ENCODE peak calls at places on chromosomes 13 and 19, in eight cellular contexts. Z, P, S, F, M, B, N and L are unnamed samples.

GRCh38 chr19:19627716-19628498 is at the start of gene LPAR2:
- DNase-seq in Z (no peak), P (peak; percentile 67), S (no peak), F (no peak), M (peak; percentile 89), B (no peak), N (no peak), L (no peak)

GRCh38 chr13:30715357-30715756 is 20.0 kb upstream of the ALOX5AP start:
- DNase-seq in Z (no peak), P (no peak), S (no peak), F (no peak), M (peak; percentile 14), B (no peak), N (no peak), L (no peak)

GRCh38 chr19:28887920-28888618 is 324.9 kb downstream of the UQCRFS1 start:
- DNase-seq in Z (no peak), P (no peak), S (no peak), F (no peak), M (peak; percentile 80), B (no peak), N (no peak), L (no peak)

GRCh38 chr13:99375806-99376080 is 68.5 kb upstream of the GPR183 start:
- DNase-seq in Z (no peak), P (no peak), S (no peak), F (no peak), M (no peak), B (no peak), N (no peak), L (no peak)

GRCh38 chr13:50969691-50970090 is 60.1 kb downstream of the RNASEH2B start:
- DNase-seq in Z (no peak), P (no peak), S (no peak), F (no peak), M (peak; percentile 82), B (no peak), N (no peak), L (no peak)

GRCh38 chr13:88188986-88189385 is 517.8 kb downstream of the SLITRK5 start:
- DNase-seq in Z (no peak), P (no peak), S (no peak), F (no peak), M (no peak), B (no peak), N (no peak), L (no peak)

GRCh38 chr13:63741029-63741813 is 2325.6 kb upstream of the PCDH20 start:
- DNase-seq in Z (peak; percentile 52), P (no peak), S (no peak), F (no peak), M (no peak), B (no peak), N (no peak), L (no peak)

GRCh38 chr19:53492153-53492552 is 24.6 kb downstream of the ZNF813 start:
- DNase-seq in Z (no peak), P (no peak), S (no peak), F (no peak), M (no peak), B (no peak), N (no peak), L (no peak)

GRCh38 chr19:45643024-45643926 is 4.1 kb upstream of the EML2 start:
- DNase-seq in Z (peak; percentile 86), P (peak; percentile 88), S (peak; percentile 75), F (peak; percentile 83), M (peak; percentile 99), B (no peak), N (peak; percentile 87), L (peak; percentile 93)

GRCh38 chr13:48412881-48413351 is at the start of gene LPAR6:
- DNase-seq in Z (no peak), P (no peak), S (no peak), F (no peak), M (peak; percentile 55), B (no peak), N (peak; percentile 39), L (no peak)

GRCh38 chr19:48194041-48194871 is 23.8 kb downstream of the ZSWIM9 start:
- DNase-seq in Z (peak; percentile 57), P (no peak), S (no peak), F (no peak), M (peak; percentile 75), B (no peak), N (no peak), L (no peak)

GRCh38 chr13:79646880-79647279 is 165.9 kb downstream of the NDFIP2 start:
- DNase-seq in Z (no peak), P (no peak), S (no peak), F (no peak), M (no peak), B (no peak), N (no peak), L (no peak)

GRCh38 chr13:68608147-68608546 is 1378.0 kb upstream of the PCDH9 start:
- DNase-seq in Z (no peak), P (no peak), S (no peak), F (no peak), M (no peak), B (no peak), N (no peak), L (no peak)

GRCh38 chr13:64718116-64718515 is 2512.0 kb downstream of the PCDH9 start:
- DNase-seq in Z (no peak), P (no peak), S (no peak), F (no peak), M (no peak), B (no peak), N (no peak), L (no peak)

GRCh38 chr13:110209950-110210603 is 96.9 kb downstream of the COL4A1 start:
- DNase-seq in Z (no peak), P (no peak), S (no peak), F (no peak), M (no peak), B (no peak), N (no peak), L (no peak)

GRCh38 chr13:104750377-104750776 is 1684.2 kb upstream of the SLC10A2 start:
- DNase-seq in Z (no peak), P (no peak), S (no peak), F (no peak), M (no peak), B (no peak), N (no peak), L (no peak)

GRCh38 chr19:49491030-49491803 is 3.8 kb downstream of the RPL13A start:
- DNase-seq in Z (no peak), P (no peak), S (no peak), F (no peak), M (no peak), B (no peak), N (no peak), L (no peak)